ENCODE peak calls at places on chromosomes 4 and X, in six cellular contexts. A, O, V, C, W and E are unnamed samples.

GRCh38 chr4:53026233-53026632 is 164.1 kb downstream of the RASL11B start:
- DNase-seq in A (no peak), O (no peak), V (no peak), C (no peak), W (no peak), E (no peak)

GRCh38 chr4:138555584-138555983 is 313.4 kb upstream of the SLC7A11 start:
- DNase-seq in A (peak), O (peak), V (no peak), C (peak), W (no peak), E (no peak)

GRCh38 chr4:10130190-10130888 is 13.7 kb upstream of the WDR1 start:
- DNase-seq in A (no peak), O (no peak), V (no peak), C (no peak), W (no peak), E (no peak)

GRCh38 chr4:80365928-80366327 is 30.4 kb downstream of the CFAP299 start:
- DNase-seq in A (peak), O (peak), V (no peak), C (peak), W (peak), E (no peak)

GRCh38 chr4:166045457-166045856 is 172.4 kb downstream of the TLL1 start:
- DNase-seq in A (no peak), O (no peak), V (no peak), C (no peak), W (no peak), E (no peak)

GRCh38 chr4:2047031-2047660 is 12.0 kb upstream of the NAT8L start:
- DNase-seq in A (no peak), O (no peak), V (no peak), C (no peak), W (no peak), E (no peak)

GRCh38 chrX:78650906-78651437 is 8.2 kb downstream of the RTL3 start:
- DNase-seq in A (no peak), O (peak), V (no peak), C (no peak), W (peak), E (no peak)

GRCh38 chrX:130083656-130084382 is 26.5 kb downstream of the ELF4 start:
- DNase-seq in A (no peak), O (no peak), V (no peak), C (no peak), W (no peak), E (no peak)

GRCh38 chr4:29900336-29900735 is 819.8 kb upstream of the PCDH7 start:
- DNase-seq in A (no peak), O (peak), V (no peak), C (peak), W (no peak), E (no peak)

GRCh38 chr4:183437452-183437851 is 7.0 kb upstream of the CDKN2AIP start:
- DNase-seq in A (no peak), O (no peak), V (no peak), C (no peak), W (no peak), E (no peak)

GRCh38 chrX:97547873-97548578 is 664.3 kb downstream of the RPA4 start:
- DNase-seq in A (no peak), O (peak), V (no peak), C (peak), W (no peak), E (no peak)

GRCh38 chr4:1578968-1579833 is 104.9 kb downstream of the FAM53A start:
- DNase-seq in A (no peak), O (peak), V (peak), C (peak), W (peak), E (no peak)

GRCh38 chrX:155632424-155633100 is 19.8 kb upstream of the TMLHE start:
- DNase-seq in A (no peak), O (peak), V (no peak), C (peak), W (peak), E (no peak)

GRCh38 chrX:97210501-97210900 is 326.8 kb downstream of the RPA4 start:
- DNase-seq in A (no peak), O (no peak), V (no peak), C (no peak), W (no peak), E (no peak)

GRCh38 chr4:96525901-96526300 is 686.0 kb downstream of the PDHA2 start:
- DNase-seq in A (no peak), O (no peak), V (no peak), C (peak), W (no peak), E (no peak)

GRCh38 chrX:132480581-132481203 is 8.1 kb downstream of the MBNL3 start:
- DNase-seq in A (peak), O (peak), V (no peak), C (peak), W (peak), E (peak)

GRCh38 chrX:13248867-13249521 is 70.9 kb downstream of the ATXN3L start:
- DNase-seq in A (no peak), O (no peak), V (no peak), C (no peak), W (no peak), E (no peak)

GRCh38 chrX:47563801-47564315 is 2.9 kb downstream of the ARAF start:
- DNase-seq in A (no peak), O (peak), V (no peak), C (no peak), W (no peak), E (no peak)

GRCh38 chrX:18468599-18468998 is 43.2 kb downstream of the CDKL5 start:
- DNase-seq in A (no peak), O (no peak), V (no peak), C (no peak), W (no peak), E (no peak)

GRCh38 chr4:55321707-55322264 is 24.3 kb upstream of the SRD5A3 start:
- DNase-seq in A (peak), O (peak), V (peak), C (peak), W (peak), E (peak)

GRCh38 chr4:42906906-42907774 is 14.6 kb downstream of the GRXCR1 start:
- DNase-seq in A (no peak), O (no peak), V (no peak), C (peak), W (no peak), E (no peak)

GRCh38 chr4:135244605-135245146 is 1043.1 kb upstream of the PABPC4L start:
- DNase-seq in A (no peak), O (peak), V (no peak), C (no peak), W (no peak), E (no peak)

GRCh38 chr4:168877779-168878491 is 132.1 kb downstream of the CBR4 start:
- DNase-seq in A (no peak), O (no peak), V (no peak), C (no peak), W (peak), E (peak)

GRCh38 chr4:128346054-128346716 is 58.6 kb upstream of the PGRMC2 start:
- DNase-seq in A (no peak), O (peak), V (no peak), C (no peak), W (no peak), E (no peak)